ENCODE peak calls at places on chromosomes 2 and 18, in nine cellular contexts. F, L, N, M, Y, I, O, S and X are unnamed samples.

GRCh38 chr2:23745726-23746105 is 181.2 kb downstream of the ATAD2B start:
- DNase-seq in F (peak), L (peak), N (no peak), M (peak), Y (peak), I (no peak), O (no peak), S (peak), X (peak)

GRCh38 chr2:8242734-8243133 is 439.1 kb upstream of the ID2 start:
- DNase-seq in F (peak), L (no peak), N (no peak), M (no peak), Y (peak), I (no peak), O (no peak), S (no peak), X (peak)

GRCh38 chr2:206488623-206489022 is 45.3 kb downstream of the ADAM23 start:
- DNase-seq in F (no peak), L (no peak), N (no peak), M (no peak), Y (no peak), I (no peak), O (no peak), S (no peak), X (no peak)

GRCh38 chr18:36672437-36673344 is 156.1 kb downstream of the TPGS2 start:
- DNase-seq in F (peak), L (peak), N (peak), M (no peak), Y (peak), I (peak), O (no peak), S (peak), X (peak)

GRCh38 chr18:49112031-49112430 is 161.3 kb upstream of the SMAD7 start:
- DNase-seq in F (no peak), L (no peak), N (no peak), M (no peak), Y (no peak), I (no peak), O (no peak), S (no peak), X (no peak)

GRCh38 chr2:123771928-123772632 is 253.0 kb upstream of the CNTNAP5 start:
- DNase-seq in F (no peak), L (no peak), N (no peak), M (no peak), Y (no peak), I (no peak), O (no peak), S (peak), X (no peak)

GRCh38 chr2:212428685-212429480 is 109.7 kb downstream of the ERBB4 start:
- DNase-seq in F (no peak), L (no peak), N (no peak), M (no peak), Y (no peak), I (no peak), O (peak), S (no peak), X (no peak)

GRCh38 chr18:390748-391478 is 109.6 kb downstream of the COLEC12 start:
- DNase-seq in F (no peak), L (no peak), N (no peak), M (no peak), Y (no peak), I (no peak), O (no peak), S (no peak), X (no peak)

GRCh38 chr2:177296047-177296446 is 31.5 kb upstream of the NFE2L2 start:
- DNase-seq in F (peak), L (peak), N (peak), M (no peak), Y (peak), I (no peak), O (no peak), S (peak), X (peak)

GRCh38 chr2:177291701-177292100 is 27.2 kb upstream of the NFE2L2 start:
- DNase-seq in F (no peak), L (no peak), N (no peak), M (no peak), Y (no peak), I (no peak), O (no peak), S (no peak), X (no peak)

GRCh38 chr2:177289824-177290632 is 25.5 kb upstream of the NFE2L2 start:
- DNase-seq in F (no peak), L (no peak), N (peak), M (no peak), Y (no peak), I (no peak), O (no peak), S (no peak), X (no peak)

GRCh38 chr2:177298191-177298590 is 33.7 kb upstream of the NFE2L2 start:
- DNase-seq in F (no peak), L (no peak), N (no peak), M (no peak), Y (peak), I (no peak), O (no peak), S (no peak), X (peak)

DNA sequence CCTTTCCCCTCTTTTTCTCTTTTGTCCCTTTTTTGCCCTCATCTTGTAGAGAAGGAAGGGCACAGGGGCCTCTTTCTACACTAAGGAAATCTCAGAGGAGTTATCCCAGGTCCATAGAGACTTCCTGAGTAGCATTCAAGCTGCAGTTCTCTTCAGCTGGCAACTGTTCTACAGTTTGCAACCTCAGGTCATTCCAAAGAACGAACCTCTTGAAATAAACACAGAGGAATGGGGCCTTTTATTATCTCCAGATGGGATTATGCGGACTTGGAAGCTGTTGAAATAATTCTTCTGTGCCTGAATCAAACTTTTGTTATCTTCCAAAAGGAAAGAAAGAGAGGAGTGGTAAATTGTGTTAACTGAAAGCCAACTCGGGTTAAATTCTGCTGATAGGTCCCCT is 31.0 kb upstream of the NFE2L2 start:
- DNase-seq in F (peak), L (no peak), N (no peak), M (peak), Y (peak), I (no peak), O (no peak), S (no peak), X (peak)
- H3K4me3 ChIP-seq in F (peak), L (no peak), N (no peak), M (no peak), Y (no peak), I (no peak), O (no peak), S (no peak), X (peak)

DNA sequence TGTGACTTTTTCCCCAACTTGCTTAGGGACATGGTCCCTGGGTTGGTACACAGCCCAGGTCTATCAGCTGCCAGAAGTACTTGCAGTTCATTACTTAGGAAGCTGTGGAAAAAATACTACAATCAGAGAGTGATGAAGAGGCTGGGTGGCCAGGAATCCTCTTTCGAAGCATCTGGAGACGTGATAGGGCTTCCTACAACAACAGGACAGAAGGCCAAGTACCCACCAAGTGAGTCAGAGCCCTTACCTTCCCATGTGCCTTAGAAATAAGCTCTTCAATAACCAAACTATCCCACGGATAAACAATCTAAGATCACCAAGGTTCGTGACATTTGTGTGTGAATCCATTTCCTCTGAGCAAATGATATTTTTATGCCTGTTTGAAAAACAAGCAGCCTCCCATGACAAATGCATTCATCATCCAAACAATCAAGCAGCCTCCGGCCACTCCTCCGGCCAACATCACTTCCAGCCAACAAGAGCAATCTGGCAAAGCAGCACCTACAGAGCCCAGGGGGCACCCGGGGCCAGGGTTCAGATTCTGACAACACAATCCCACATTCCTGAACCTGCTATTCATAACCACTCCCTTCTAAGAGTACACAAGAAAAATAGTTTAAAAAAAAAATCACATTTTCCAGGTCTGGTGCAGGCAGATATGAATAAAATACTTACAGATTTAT is 26.4 kb downstream of the TBC1D8 start:
- DNase-seq in F (peak), L (peak), N (no peak), M (peak), Y (peak), I (peak), O (no peak), S (peak), X (peak)
- H3K4me2 ChIP-seq in F (peak), L (peak), N (no peak), M (peak), Y (peak), I (peak), O (no peak), S (peak), X (peak)

GRCh38 chr2:190467575-190468083 is 59.5 kb downstream of the MFSD6 start:
- DNase-seq in F (peak), L (no peak), N (no peak), M (no peak), Y (peak), I (no peak), O (peak), S (no peak), X (peak)
- H3K4me3 ChIP-seq in F (no peak), L (no peak), N (no peak), M (no peak), Y (no peak), I (no peak), O (no peak), S (no peak), X (no peak)

GRCh38 chr2:61435291-61435690 is 35.6 kb downstream of the USP34 start:
- DNase-seq in F (no peak), L (no peak), N (no peak), M (no peak), Y (no peak), I (no peak), O (no peak), S (no peak), X (no peak)
- H3K4me2 ChIP-seq in F (no peak), L (no peak), N (no peak), M (no peak), Y (no peak), I (no peak), O (no peak), S (no peak), X (no peak)

GRCh38 chr18:46754661-46755292 is 2.1 kb downstream of the ST8SIA5 start:
- DNase-seq in F (no peak), L (no peak), N (no peak), M (no peak), Y (no peak), I (no peak), O (peak), S (no peak), X (no peak)
- H3K4me3 ChIP-seq in F (no peak), L (no peak), N (no peak), M (no peak), Y (no peak), I (no peak), O (no peak), S (no peak), X (no peak)

GRCh38 chr2:234492687-234493086 is 4.2 kb downstream of the ARL4C start:
- DNase-seq in F (no peak), L (no peak), N (no peak), M (no peak), Y (no peak), I (no peak), O (no peak), S (no peak), X (no peak)
- H3K4me2 ChIP-seq in F (peak), L (peak), N (no peak), M (peak), Y (peak), I (peak), O (peak), S (peak), X (no peak)

DNA sequence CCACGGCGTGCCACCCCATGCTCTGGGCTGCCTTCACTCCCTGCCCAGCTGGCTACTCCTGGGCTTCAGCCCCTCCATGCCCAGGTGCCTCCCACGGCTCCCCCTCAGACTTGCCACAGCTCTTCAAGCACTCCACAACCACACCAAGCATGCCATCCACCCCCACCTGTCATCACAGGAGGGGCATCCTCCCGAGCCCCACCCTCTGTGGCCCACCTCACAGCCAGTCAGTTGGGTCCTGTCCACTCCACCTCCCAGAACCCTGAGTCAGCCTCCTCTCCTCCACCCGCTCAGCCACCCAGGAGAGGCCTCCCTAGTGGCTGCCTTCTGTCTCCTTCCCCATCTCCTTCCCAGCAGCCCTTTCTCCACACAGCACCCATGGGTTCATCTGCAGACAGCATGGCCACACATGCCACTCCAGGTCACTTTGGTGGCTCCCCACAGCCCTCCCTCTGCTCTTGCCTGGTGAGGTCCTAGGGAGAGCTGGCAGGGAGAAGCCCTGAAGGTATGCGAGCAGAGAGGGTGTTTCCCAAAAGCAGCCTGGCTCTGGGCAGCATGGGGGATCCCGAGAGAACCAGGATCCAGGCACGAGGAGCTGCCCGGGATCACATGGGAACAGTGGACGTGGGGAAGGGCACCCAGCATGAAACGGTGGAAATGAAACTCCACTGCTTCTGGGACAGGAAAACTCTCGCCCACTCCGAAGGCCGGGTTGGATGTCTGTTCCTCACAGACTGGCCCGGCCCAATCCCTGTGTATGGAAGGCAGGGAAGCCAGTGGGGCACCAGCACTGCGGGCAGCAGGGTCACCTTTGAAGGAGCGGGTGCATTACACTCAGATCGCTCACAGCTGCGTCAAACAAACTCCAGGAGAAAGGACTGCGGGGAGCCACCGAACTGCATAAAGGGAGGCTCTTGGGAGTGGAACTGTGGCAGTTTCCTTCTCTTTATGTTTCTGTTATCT is 2.7 kb downstream of the LIMS2 start:
- DNase-seq in F (no peak), L (no peak), N (no peak), M (peak), Y (no peak), I (no peak), O (no peak), S (no peak), X (peak)
- H3K4me3 ChIP-seq in F (no peak), L (no peak), N (no peak), M (no peak), Y (no peak), I (no peak), O (no peak), S (no peak), X (peak)

DNA sequence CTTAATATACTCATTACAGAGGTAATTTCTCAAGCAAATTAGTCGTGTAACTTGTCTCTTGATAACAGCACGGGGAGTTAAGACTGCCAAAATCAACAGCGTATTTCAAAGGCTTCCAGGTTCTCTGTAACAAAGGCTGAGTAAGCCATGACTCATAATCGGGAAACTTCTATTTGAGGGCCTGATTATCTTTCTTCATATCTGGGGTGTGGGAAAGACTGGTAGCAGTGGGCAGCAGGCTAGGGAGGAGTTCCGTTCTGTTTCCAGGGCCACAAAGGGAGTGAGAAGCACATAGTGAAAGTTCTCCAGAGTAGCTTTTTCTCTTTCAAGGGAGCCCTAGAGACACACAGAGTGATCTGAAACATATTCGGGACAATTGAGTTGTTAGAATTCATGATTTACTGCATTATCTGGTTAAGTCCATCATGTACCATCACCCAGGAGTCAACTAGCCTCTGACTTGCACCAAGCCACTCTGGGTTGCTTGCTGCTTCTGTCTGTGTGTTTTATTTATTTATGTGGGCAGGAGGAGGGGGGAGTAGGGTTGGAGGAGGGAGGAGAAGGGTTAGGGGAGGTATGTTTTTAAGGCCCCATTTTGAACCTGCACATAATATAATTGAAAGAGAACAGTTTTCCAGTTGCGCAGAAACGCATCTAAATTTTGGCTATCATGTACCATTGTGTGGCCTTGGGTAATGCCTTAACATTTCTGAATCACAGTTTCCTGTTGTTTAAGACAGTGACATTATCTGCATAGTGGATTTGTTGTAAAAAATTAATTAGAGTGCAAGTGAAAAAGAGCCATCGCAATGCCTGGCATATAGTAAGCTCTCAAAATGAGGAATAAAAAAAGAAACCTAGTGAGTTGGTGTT is 80.5 kb upstream of the ITPRID2 start:
- DNase-seq in F (peak), L (peak), N (no peak), M (peak), Y (peak), I (peak), O (no peak), S (peak), X (peak)
- H3K4me2 ChIP-seq in F (peak), L (peak), N (no peak), M (peak), Y (no peak), I (peak), O (no peak), S (peak), X (peak)

GRCh38 chr2:200631287-200631686 is 45.5 kb downstream of the AOX1 start:
- DNase-seq in F (no peak), L (no peak), N (no peak), M (no peak), Y (no peak), I (no peak), O (no peak), S (no peak), X (no peak)

GRCh38 chr2:200625958-200626363 is 40.1 kb downstream of the AOX1 start:
- DNase-seq in F (peak), L (no peak), N (no peak), M (no peak), Y (peak), I (no peak), O (no peak), S (no peak), X (peak)

GRCh38 chr2:200624660-200625059 is 38.8 kb downstream of the AOX1 start:
- DNase-seq in F (peak), L (peak), N (no peak), M (no peak), Y (peak), I (no peak), O (no peak), S (peak), X (peak)

GRCh38 chr2:200625317-200625716 is 39.5 kb downstream of the AOX1 start:
- DNase-seq in F (peak), L (no peak), N (no peak), M (no peak), Y (no peak), I (no peak), O (peak), S (no peak), X (peak)

DNA sequence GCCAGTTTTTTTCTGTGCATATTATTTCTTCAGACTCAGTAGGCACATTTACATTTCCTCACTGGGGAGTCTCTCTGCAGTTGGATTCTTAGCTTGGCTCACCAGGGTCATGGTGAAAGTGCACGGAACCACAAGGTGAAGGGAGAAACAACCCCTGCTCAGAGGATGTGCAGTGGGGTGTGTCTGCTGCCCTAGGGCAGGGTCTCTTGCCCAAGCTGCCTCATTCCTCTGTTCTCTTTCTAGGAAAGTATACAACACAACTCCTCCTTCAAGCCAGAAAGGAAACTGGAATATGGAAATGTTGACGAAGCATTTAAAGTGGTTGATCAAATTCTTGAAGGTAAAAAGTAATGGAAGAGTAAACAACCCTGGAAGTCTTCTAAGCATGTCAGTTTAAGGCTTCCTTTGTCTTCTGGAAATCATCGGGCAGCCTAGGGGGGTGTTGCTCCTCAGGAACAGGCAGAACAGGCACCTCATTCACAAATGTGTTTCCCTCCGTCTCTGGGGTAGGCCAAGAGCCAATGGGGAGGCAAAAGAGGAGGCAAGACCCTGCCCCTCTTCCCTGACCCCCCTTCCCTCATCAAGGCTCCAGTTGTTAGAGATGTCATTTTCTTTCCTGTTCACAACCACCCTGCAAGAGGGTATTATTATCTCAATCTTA is 41.4 kb downstream of the AOX1 start:
- DNase-seq in F (no peak), L (no peak), N (no peak), M (no peak), Y (no peak), I (no peak), O (no peak), S (no peak), X (no peak)
- H3K4me3 ChIP-seq in F (no peak), L (no peak), N (no peak), M (no peak), Y (no peak), I (no peak), O (no peak), S (no peak), X (no peak)